ENCODE peak calls at places on chromosome 6, in eight cellular contexts. One of them, this sample, is unnamed.
A peak's percentile ranks its signal among the peaks of the same experiment; 100 is the strongest.

GRCh38 chr6:148952147-148953041 is 205.6 kb downstream of the UST start:
- DNase-seq in Daoy: no peak
- DNase-seq in T-helper 2 cell: no peak
- DNase-seq in lower lobe of right lung: no peak
- DNase-seq in kidney glomerular epithelial cell: no peak
- DNase-seq in NCI-H1092 treated with DMSO at 0.1 percent for 48 hours: peak; percentile 51
- DNase-seq in adrenal gland: no peak
- DNase-seq in stimulated activated naive CD8-positive, alpha-beta T cell treated with anti-CD3 and anti-CD28 coated beads, Interleukin-15, amount 100 ng/mL, for 72 hours: no peak
- DNase-seq in this sample: no peak

GRCh38 chr6:46584586-46584985 is 68.0 kb downstream of the CYP39A1 start:
- DNase-seq in Daoy: no peak
- DNase-seq in T-helper 2 cell: no peak
- DNase-seq in lower lobe of right lung: no peak
- DNase-seq in kidney glomerular epithelial cell: no peak
- DNase-seq in NCI-H1092 treated with DMSO at 0.1 percent for 48 hours: no peak
- DNase-seq in adrenal gland: no peak
- DNase-seq in stimulated activated naive CD8-positive, alpha-beta T cell treated with anti-CD3 and anti-CD28 coated beads, Interleukin-15, amount 100 ng/mL, for 72 hours: no peak
- DNase-seq in this sample: no peak

GRCh38 chr6:145323652-145324051 is 411.7 kb downstream of the EPM2A start:
- DNase-seq in Daoy: no peak
- DNase-seq in T-helper 2 cell: no peak
- DNase-seq in lower lobe of right lung: no peak
- DNase-seq in kidney glomerular epithelial cell: no peak
- DNase-seq in NCI-H1092 treated with DMSO at 0.1 percent for 48 hours: no peak
- DNase-seq in adrenal gland: no peak
- DNase-seq in stimulated activated naive CD8-positive, alpha-beta T cell treated with anti-CD3 and anti-CD28 coated beads, Interleukin-15, amount 100 ng/mL, for 72 hours: no peak
- DNase-seq in this sample: no peak

GRCh38 chr6:37569999-37570776 is 70.5 kb upstream of the CCDC167 start:
- DNase-seq in Daoy: no peak
- DNase-seq in T-helper 2 cell: no peak
- DNase-seq in lower lobe of right lung: no peak
- DNase-seq in kidney glomerular epithelial cell: no peak
- DNase-seq in NCI-H1092 treated with DMSO at 0.1 percent for 48 hours: no peak
- DNase-seq in adrenal gland: no peak
- DNase-seq in stimulated activated naive CD8-positive, alpha-beta T cell treated with anti-CD3 and anti-CD28 coated beads, Interleukin-15, amount 100 ng/mL, for 72 hours: no peak
- DNase-seq in this sample: no peak

GRCh38 chr6:22036267-22036666 is 260.6 kb downstream of the PRL start:
- DNase-seq in Daoy: peak; percentile 78
- DNase-seq in T-helper 2 cell: no peak
- DNase-seq in lower lobe of right lung: no peak
- DNase-seq in kidney glomerular epithelial cell: peak; percentile 98
- DNase-seq in NCI-H1092 treated with DMSO at 0.1 percent for 48 hours: peak; percentile 26
- DNase-seq in adrenal gland: no peak
- DNase-seq in stimulated activated naive CD8-positive, alpha-beta T cell treated with anti-CD3 and anti-CD28 coated beads, Interleukin-15, amount 100 ng/mL, for 72 hours: no peak
- DNase-seq in this sample: peak; percentile 95

GRCh38 chr6:107153061-107153460 is 37.7 kb upstream of the BEND3 start:
- DNase-seq in Daoy: no peak
- DNase-seq in T-helper 2 cell: no peak
- DNase-seq in lower lobe of right lung: no peak
- DNase-seq in kidney glomerular epithelial cell: no peak
- DNase-seq in NCI-H1092 treated with DMSO at 0.1 percent for 48 hours: peak; percentile 68
- DNase-seq in adrenal gland: no peak
- DNase-seq in stimulated activated naive CD8-positive, alpha-beta T cell treated with anti-CD3 and anti-CD28 coated beads, Interleukin-15, amount 100 ng/mL, for 72 hours: no peak
- DNase-seq in this sample: no peak

GRCh38 chr6:41936073-41936837 is 5.4 kb downstream of the CCND3 start:
- DNase-seq in Daoy: peak; percentile 84
- DNase-seq in T-helper 2 cell: peak; percentile 48
- DNase-seq in lower lobe of right lung: peak; percentile 81
- DNase-seq in kidney glomerular epithelial cell: peak; percentile 72
- DNase-seq in NCI-H1092 treated with DMSO at 0.1 percent for 48 hours: peak; percentile 18
- DNase-seq in adrenal gland: peak; percentile 91
- DNase-seq in stimulated activated naive CD8-positive, alpha-beta T cell treated with anti-CD3 and anti-CD28 coated beads, Interleukin-15, amount 100 ng/mL, for 72 hours: peak; percentile 93
- DNase-seq in this sample: peak; percentile 67

GRCh38 chr6:134310206-134310605 is 7.7 kb downstream of the SGK1 start:
- DNase-seq in Daoy: no peak
- DNase-seq in T-helper 2 cell: no peak
- DNase-seq in lower lobe of right lung: no peak
- DNase-seq in kidney glomerular epithelial cell: no peak
- DNase-seq in NCI-H1092 treated with DMSO at 0.1 percent for 48 hours: no peak
- DNase-seq in adrenal gland: no peak
- DNase-seq in stimulated activated naive CD8-positive, alpha-beta T cell treated with anti-CD3 and anti-CD28 coated beads, Interleukin-15, amount 100 ng/mL, for 72 hours: no peak
- DNase-seq in this sample: no peak

GRCh38 chr6:107202876-107203468 is 87.7 kb upstream of the BEND3 start:
- DNase-seq in Daoy: no peak
- DNase-seq in T-helper 2 cell: no peak
- DNase-seq in lower lobe of right lung: no peak
- DNase-seq in kidney glomerular epithelial cell: no peak
- DNase-seq in NCI-H1092 treated with DMSO at 0.1 percent for 48 hours: no peak
- DNase-seq in adrenal gland: no peak
- DNase-seq in stimulated activated naive CD8-positive, alpha-beta T cell treated with anti-CD3 and anti-CD28 coated beads, Interleukin-15, amount 100 ng/mL, for 72 hours: no peak
- DNase-seq in this sample: no peak

This sample was measured in epithelial cell of proximal tubule.